ENCODE peak calls at places on chromosomes 4 and X, in four cellular contexts. One of them, this sample, is unnamed.

GRCh38 chrX:100410901-100411801 is 1.1 kb upstream of the PCDH19 start:
- DNase-seq in upper lobe of left lung: no peak
- DNase-seq in GM23338: peak; percentile 10
- DNase-seq in SK-N-SH: peak; percentile 33
- DNase-seq in this sample: no peak

GRCh38 chrX:39008554-39008953 is 207.3 kb downstream of the MID1IP1 start:
- DNase-seq in upper lobe of left lung: peak; percentile 25
- DNase-seq in GM23338: no peak
- DNase-seq in SK-N-SH: no peak
- DNase-seq in this sample: no peak

GRCh38 chr4:16914208-16914607 is 15.8 kb upstream of the LDB2 start:
- DNase-seq in upper lobe of left lung: no peak
- DNase-seq in GM23338: peak; percentile 69
- DNase-seq in SK-N-SH: peak; percentile 7
- DNase-seq in this sample: no peak

GRCh38 chr4:7973545-7973981 is 33.9 kb upstream of the AFAP1 start:
- DNase-seq in upper lobe of left lung: no peak
- DNase-seq in GM23338: no peak
- DNase-seq in SK-N-SH: no peak
- DNase-seq in this sample: no peak

GRCh38 chr4:135354876-135355275 is 1153.3 kb upstream of the PABPC4L start:
- DNase-seq in upper lobe of left lung: no peak
- DNase-seq in GM23338: no peak
- DNase-seq in SK-N-SH: no peak
- DNase-seq in this sample: no peak

GRCh38 chrX:19514791-19515614 is at the start of gene MAP3K15:
- DNase-seq in upper lobe of left lung: peak; percentile 42
- DNase-seq in GM23338: peak; percentile 61
- DNase-seq in SK-N-SH: peak; percentile 74
- DNase-seq in this sample: no peak

GRCh38 chrX:133911816-133912495 is 73.4 kb downstream of the GPC3 start:
- DNase-seq in upper lobe of left lung: no peak
- DNase-seq in GM23338: no peak
- DNase-seq in SK-N-SH: no peak
- DNase-seq in this sample: no peak

GRCh38 chrX:15292861-15293260 is 22.6 kb downstream of the ASB11 start:
- DNase-seq in upper lobe of left lung: no peak
- DNase-seq in GM23338: no peak
- DNase-seq in SK-N-SH: no peak
- DNase-seq in this sample: no peak

GRCh38 chr4:8679032-8679431 is 86.5 kb downstream of the CPZ start:
- DNase-seq in upper lobe of left lung: no peak
- DNase-seq in GM23338: no peak
- DNase-seq in SK-N-SH: no peak
- DNase-seq in this sample: no peak

GRCh38 chr4:47990145-47990544 is 26.3 kb downstream of the CNGA1 start:
- DNase-seq in upper lobe of left lung: no peak
- DNase-seq in GM23338: peak; percentile 28
- DNase-seq in SK-N-SH: no peak
- DNase-seq in this sample: no peak

GRCh38 chr4:153471691-153472080 is 5.5 kb downstream of the TMEM131L start:
- DNase-seq in upper lobe of left lung: no peak
- DNase-seq in GM23338: no peak
- DNase-seq in SK-N-SH: no peak
- DNase-seq in this sample: no peak

GRCh38 chrX:45422216-45422925 is 221.7 kb upstream of the DIPK2B start:
- DNase-seq in upper lobe of left lung: no peak
- DNase-seq in GM23338: no peak
- DNase-seq in SK-N-SH: no peak
- DNase-seq in this sample: no peak

GRCh38 chr4:4866833-4867744 is 7.6 kb downstream of the MSX1 start:
- DNase-seq in upper lobe of left lung: no peak
- DNase-seq in GM23338: peak; percentile 88
- DNase-seq in SK-N-SH: peak; percentile 78
- DNase-seq in this sample: no peak

DNA sequence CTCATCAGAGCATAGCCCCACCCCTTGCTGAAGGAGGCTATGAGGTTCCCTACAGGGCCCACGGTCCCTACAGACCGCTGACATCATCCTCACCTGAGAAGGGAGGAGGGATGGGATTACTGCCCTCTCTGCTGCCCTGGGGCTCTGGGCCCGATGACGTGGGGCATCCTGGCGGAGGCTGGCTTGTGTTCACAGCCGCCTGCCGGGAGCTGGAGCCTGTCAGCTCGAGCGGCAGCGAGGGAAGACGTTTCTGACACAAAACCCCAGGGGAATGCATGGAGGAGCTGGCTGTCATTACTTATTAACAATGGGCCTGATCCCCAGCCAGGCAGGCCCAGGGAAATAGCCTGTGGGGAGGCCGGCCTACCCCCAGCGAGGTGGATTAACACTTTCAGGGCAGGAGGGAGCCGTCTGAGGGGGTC is 106.6 kb upstream of the ATP6AP2 start:
- DNase-seq in upper lobe of left lung: peak; percentile 58
- DNase-seq in GM23338: peak; percentile 85
- DNase-seq in SK-N-SH: peak; percentile 66
- DNase-seq in this sample: no peak
- TF ChIP-seq POLR2AphosphoS5 in upper lobe of left lung: no peak
- TF ChIP-seq POLR2AphosphoS5 in GM23338: no peak
- TF ChIP-seq POLR2AphosphoS5 in SK-N-SH: no peak
- TF ChIP-seq POLR2AphosphoS5 in this sample: no peak

DNA sequence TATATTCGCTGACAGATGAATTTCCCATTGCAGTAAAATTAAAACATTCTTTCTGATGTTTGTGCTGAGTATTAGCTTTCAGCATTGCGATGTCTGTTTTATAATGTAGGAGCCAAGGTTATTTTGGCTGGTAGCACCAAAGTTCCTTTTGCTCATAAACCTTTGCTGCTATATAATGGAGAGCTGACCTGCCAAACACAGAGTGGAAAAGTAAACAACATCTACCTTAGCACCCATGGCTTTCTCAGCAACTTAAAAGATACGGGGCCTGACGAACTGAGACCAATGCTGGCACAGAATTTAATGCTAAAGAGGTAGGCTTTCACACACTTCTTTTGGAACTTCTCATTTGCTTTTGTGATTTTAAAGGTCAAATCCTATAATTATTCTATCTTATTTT is 46.0 kb downstream of the WDR19 start:
- DNase-seq in upper lobe of left lung: no peak
- DNase-seq in GM23338: no peak
- DNase-seq in SK-N-SH: no peak
- DNase-seq in this sample: no peak
- TF ChIP-seq POLR2AphosphoS5 in upper lobe of left lung: no peak
- TF ChIP-seq POLR2AphosphoS5 in GM23338: no peak
- TF ChIP-seq POLR2AphosphoS5 in SK-N-SH: no peak
- TF ChIP-seq POLR2AphosphoS5 in this sample: no peak

DNA sequence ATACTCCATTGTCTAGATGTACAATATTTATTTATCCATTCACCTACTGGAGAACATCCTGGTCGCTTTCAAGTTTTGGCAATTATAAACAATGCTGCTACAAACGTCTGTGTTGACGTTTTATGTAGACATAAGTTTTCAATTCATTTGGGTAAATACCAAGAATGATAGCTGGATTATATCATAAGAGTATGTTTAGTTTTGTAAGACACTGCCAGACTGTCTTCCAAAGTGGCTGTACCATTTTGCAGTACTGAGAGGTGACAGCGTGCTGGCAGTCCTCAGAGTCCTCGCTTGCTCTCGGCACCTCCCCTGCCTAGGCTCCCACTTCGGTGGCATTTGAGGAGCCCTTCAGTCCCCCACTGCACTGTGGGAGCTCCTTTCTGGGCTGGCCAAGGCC is 253.3 kb upstream of the INTU start:
- DNase-seq in upper lobe of left lung: no peak
- DNase-seq in GM23338: no peak
- DNase-seq in SK-N-SH: no peak
- DNase-seq in this sample: no peak
- TF ChIP-seq POLR2AphosphoS5 in upper lobe of left lung: no peak
- TF ChIP-seq POLR2AphosphoS5 in GM23338: no peak
- TF ChIP-seq POLR2AphosphoS5 in SK-N-SH: no peak
- TF ChIP-seq POLR2AphosphoS5 in this sample: no peak

DNA sequence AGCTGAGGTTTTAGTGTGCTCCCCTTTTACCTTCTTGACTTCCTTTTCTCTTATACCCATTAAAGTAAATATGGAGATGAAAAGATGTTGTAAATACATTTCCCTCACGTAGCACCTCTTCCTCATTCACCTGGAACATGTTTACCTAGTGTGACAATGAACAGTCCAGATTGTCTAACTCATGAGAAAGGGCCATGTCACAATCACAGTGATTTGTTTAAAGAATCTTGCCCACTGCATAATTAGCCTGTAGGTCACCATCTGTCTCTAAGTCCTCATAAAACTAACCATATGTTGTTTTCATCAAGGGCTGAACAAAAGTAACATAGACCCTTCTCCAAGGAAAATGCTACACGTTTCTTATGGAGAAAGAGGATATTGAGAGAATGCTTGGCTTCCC is 85.7 kb downstream of the TSPAN5 start:
- DNase-seq in upper lobe of left lung: no peak
- DNase-seq in GM23338: no peak
- DNase-seq in SK-N-SH: no peak
- DNase-seq in this sample: no peak
- TF ChIP-seq POLR2AphosphoS5 in upper lobe of left lung: no peak
- TF ChIP-seq POLR2AphosphoS5 in GM23338: no peak
- TF ChIP-seq POLR2AphosphoS5 in SK-N-SH: no peak
- TF ChIP-seq POLR2AphosphoS5 in this sample: no peak

GRCh38 chr4:38869511-38869910 is 1.9 kb downstream of the FAM114A1 start:
- DNase-seq in upper lobe of left lung: no peak
- DNase-seq in GM23338: no peak
- DNase-seq in SK-N-SH: no peak
- DNase-seq in this sample: no peak

GRCh38 chr4:38872620-38873019 is 5.0 kb downstream of the FAM114A1 start:
- DNase-seq in upper lobe of left lung: no peak
- DNase-seq in GM23338: no peak
- DNase-seq in SK-N-SH: no peak
- DNase-seq in this sample: no peak

GRCh38 chr4:38870098-38870850 is 2.7 kb downstream of the FAM114A1 start:
- DNase-seq in upper lobe of left lung: no peak
- DNase-seq in GM23338: no peak
- DNase-seq in SK-N-SH: no peak
- DNase-seq in this sample: no peak

GRCh38 chr4:38873290-38873949 is 5.8 kb downstream of the FAM114A1 start:
- DNase-seq in upper lobe of left lung: no peak
- DNase-seq in GM23338: peak; percentile 21
- DNase-seq in SK-N-SH: no peak
- DNase-seq in this sample: no peak

DNA sequence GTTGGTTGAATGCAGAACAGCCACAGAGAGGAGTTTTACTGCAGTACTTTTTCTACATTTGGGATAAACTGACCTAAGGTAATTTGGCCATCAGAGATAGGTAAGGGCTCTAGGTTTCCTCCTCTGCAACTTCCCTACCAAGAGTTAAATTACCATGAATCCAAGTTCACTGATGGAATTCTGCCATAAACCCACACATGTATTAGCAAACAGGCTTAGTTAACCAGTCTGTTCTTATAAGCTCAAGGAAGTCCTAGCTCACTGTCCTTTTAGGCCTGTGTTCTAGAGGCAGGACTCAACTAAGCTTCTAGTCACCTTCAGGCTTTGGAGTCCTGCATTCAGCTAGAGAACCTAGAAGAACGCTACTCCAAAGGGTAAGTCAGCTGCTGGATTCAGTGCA is 4.0 kb downstream of the FAM114A1 start:
- DNase-seq in upper lobe of left lung: no peak
- DNase-seq in GM23338: no peak
- DNase-seq in SK-N-SH: no peak
- DNase-seq in this sample: no peak
- TF ChIP-seq POLR2AphosphoS5 in upper lobe of left lung: no peak
- TF ChIP-seq POLR2AphosphoS5 in GM23338: no peak
- TF ChIP-seq POLR2AphosphoS5 in SK-N-SH: no peak
- TF ChIP-seq POLR2AphosphoS5 in this sample: no peak

DNA sequence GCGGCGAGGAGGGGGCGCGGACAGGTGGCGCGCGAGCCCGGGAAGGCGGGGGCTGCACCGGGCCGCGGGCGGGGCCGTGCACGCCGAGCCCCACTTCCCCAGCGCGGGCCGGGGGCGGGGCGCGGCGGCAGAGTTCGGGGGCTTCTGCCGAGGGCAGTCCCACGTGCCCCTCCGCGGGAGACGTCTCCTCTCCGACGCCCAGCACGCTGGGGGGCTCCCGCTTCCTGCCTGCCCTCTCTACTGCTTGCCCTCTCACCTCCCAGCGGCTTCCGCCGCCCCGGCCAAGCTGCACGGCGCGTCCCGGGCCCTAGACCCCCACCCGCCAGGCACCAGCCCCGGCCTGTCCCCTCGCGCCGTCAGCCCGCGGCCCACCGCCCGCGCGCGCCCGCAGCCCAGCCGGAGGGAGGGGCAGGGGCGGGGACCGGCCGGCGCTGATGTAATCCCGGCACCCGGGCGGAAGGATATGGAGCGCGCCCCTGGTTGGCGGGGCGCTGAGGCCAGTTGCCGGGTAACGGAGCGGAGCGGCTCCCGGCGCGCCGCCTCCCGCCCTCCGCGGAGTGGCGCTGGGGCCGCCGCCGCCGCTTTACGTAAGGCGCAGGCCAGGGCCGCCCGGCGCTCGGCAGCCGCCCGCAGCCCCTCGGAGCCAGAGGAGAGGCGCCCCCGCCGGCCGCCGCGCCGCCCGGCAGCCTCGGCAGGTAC is at the start of gene KIAA0232:
- DNase-seq in upper lobe of left lung: peak; percentile 94
- DNase-seq in GM23338: peak; percentile 95
- DNase-seq in SK-N-SH: peak; percentile 99
- DNase-seq in this sample: no peak
- TF ChIP-seq POLR2AphosphoS5 in upper lobe of left lung: peak; percentile 14
- TF ChIP-seq POLR2AphosphoS5 in GM23338: peak; percentile 35
- TF ChIP-seq POLR2AphosphoS5 in SK-N-SH: peak; percentile 30
- TF ChIP-seq POLR2AphosphoS5 in this sample: no peak

GRCh38 chr4:129350800-129351199 is 254.8 kb downstream of the C4orf33 start:
- DNase-seq in upper lobe of left lung: peak; percentile 64
- DNase-seq in GM23338: no peak
- DNase-seq in SK-N-SH: no peak
- DNase-seq in this sample: no peak
- TF ChIP-seq POLR2AphosphoS5 in upper lobe of left lung: no peak
- TF ChIP-seq POLR2AphosphoS5 in GM23338: no peak
- TF ChIP-seq POLR2AphosphoS5 in SK-N-SH: no peak
- TF ChIP-seq POLR2AphosphoS5 in this sample: no peak

This sample was measured in vagina.